ENCODE peak calls at places on chromosomes 7 and 10, in six cellular contexts. N is right lobe of liver, I is uterus, A is heart left ventricle, U is prostate gland, Q is body of pancreas. B is an unnamed sample.
A peak's percentile ranks its signal among the peaks of the same experiment; 100 is the strongest.

GRCh38 chr7:143459359-143459758 is 16.1 kb downstream of the TAS2R60 start:
- DNase-seq in N (no peak), I (no peak), A (no peak), U (no peak), Q (no peak), B (no peak)

GRCh38 chr7:37215524-37215923 is 233.1 kb downstream of the ELMO1 start:
- DNase-seq in N (no peak), I (no peak), A (no peak), U (no peak), Q (no peak), B (no peak)

GRCh38 chr7:99772565-99772964 is 11.4 kb downstream of the CYP3A4 start:
- DNase-seq in N (no peak), I (no peak), A (no peak), U (no peak), Q (peak; percentile 73), B (no peak)

GRCh38 chr10:114825513-114826253 is 4.1 kb downstream of the FHIP2A start:
- DNase-seq in N (no peak), I (no peak), A (no peak), U (no peak), Q (peak; percentile 23), B (no peak)

GRCh38 chr10:70916241-70916640 is 27.9 kb upstream of the PCBD1 start:
- DNase-seq in N (peak; percentile 23), I (no peak), A (no peak), U (no peak), Q (no peak), B (no peak)

GRCh38 chr10:11164806-11165590 is 147.3 kb downstream of the CELF2 start:
- DNase-seq in N (peak; percentile 67), I (peak; percentile 62), A (peak; percentile 72), U (peak; percentile 34), Q (peak; percentile 23), B (peak; percentile 54)

GRCh38 chr10:71974489-71975011 is 10.4 kb downstream of the CHST3 start:
- DNase-seq in N (no peak), I (no peak), A (peak; percentile 70), U (no peak), Q (no peak), B (no peak)

GRCh38 chr7:82592416-82592815 is 148.8 kb upstream of the CACNA2D1 start:
- DNase-seq in N (no peak), I (no peak), A (no peak), U (no peak), Q (no peak), B (no peak)

GRCh38 chr7:69934475-69934903 is 336.2 kb downstream of the AUTS2 start:
- DNase-seq in N (no peak), I (no peak), A (no peak), U (peak; percentile 4), Q (peak; percentile 20), B (peak; percentile 17)

GRCh38 chr10:79377557-79378382 is 30.5 kb downstream of the PPIF start:
- DNase-seq in N (peak; percentile 27), I (no peak), A (no peak), U (no peak), Q (no peak), B (no peak)

GRCh38 chr7:154832557-154833138 is 170.3 kb downstream of the PAXIP1 start:
- DNase-seq in N (no peak), I (no peak), A (no peak), U (no peak), Q (no peak), B (no peak)

GRCh38 chr10:5975641-5976473 is 1.5 kb downstream of the IL15RA start:
- DNase-seq in N (no peak), I (peak; percentile 71), A (no peak), U (no peak), Q (peak; percentile 44), B (peak; percentile 15)

GRCh38 chr7:26704786-26705185 is 159.6 kb downstream of the SKAP2 start:
- DNase-seq in N (no peak), I (no peak), A (no peak), U (no peak), Q (no peak), B (no peak)

GRCh38 chr7:108246227-108246837 is 116.2 kb upstream of the LAMB4 start:
- DNase-seq in N (no peak), I (no peak), A (no peak), U (no peak), Q (peak; percentile 51), B (peak; percentile 79)

GRCh38 chr7:31633454-31633853 is 53.6 kb upstream of the PPP1R17 start:
- DNase-seq in N (no peak), I (no peak), A (no peak), U (no peak), Q (no peak), B (no peak)

GRCh38 chr7:89777499-89777898 is 376.8 kb upstream of the STEAP1 start:
- DNase-seq in N (no peak), I (no peak), A (no peak), U (no peak), Q (no peak), B (no peak)

GRCh38 chr10:5595095-5595494 is 70.3 kb downstream of the CALML3 start:
- DNase-seq in N (no peak), I (no peak), A (no peak), U (no peak), Q (no peak), B (no peak)

GRCh38 chr10:130333185-130333584 is 197.0 kb downstream of the GLRX3 start:
- DNase-seq in N (no peak), I (no peak), A (no peak), U (no peak), Q (no peak), B (no peak)

GRCh38 chr7:156177396-156178055 is 365.3 kb upstream of the SHH start:
- DNase-seq in N (no peak), I (no peak), A (no peak), U (no peak), Q (no peak), B (no peak)

GRCh38 chr10:60820093-60820769 is 42.0 kb downstream of the CDK1 start:
- DNase-seq in N (no peak), I (no peak), A (no peak), U (no peak), Q (no peak), B (no peak)

GRCh38 chr10:32239770-32240169 is 107.2 kb downstream of the EPC1 start:
- DNase-seq in N (no peak), I (no peak), A (no peak), U (no peak), Q (no peak), B (no peak)

GRCh38 chr7:129438839-129439640 is 4.8 kb downstream of the STRIP2 start:
- DNase-seq in N (no peak), I (no peak), A (no peak), U (no peak), Q (no peak), B (no peak)
- H3K27me3 ChIP-seq in N (no peaks in the 10 kb centered on the region), I (no peaks in the 10 kb centered on the region), A (no peaks in the 10 kb centered on the region), U (no peaks in the 10 kb centered on the region), Q (no peaks in the 10 kb centered on the region), B (no peaks in the 10 kb centered on the region)

DNA sequence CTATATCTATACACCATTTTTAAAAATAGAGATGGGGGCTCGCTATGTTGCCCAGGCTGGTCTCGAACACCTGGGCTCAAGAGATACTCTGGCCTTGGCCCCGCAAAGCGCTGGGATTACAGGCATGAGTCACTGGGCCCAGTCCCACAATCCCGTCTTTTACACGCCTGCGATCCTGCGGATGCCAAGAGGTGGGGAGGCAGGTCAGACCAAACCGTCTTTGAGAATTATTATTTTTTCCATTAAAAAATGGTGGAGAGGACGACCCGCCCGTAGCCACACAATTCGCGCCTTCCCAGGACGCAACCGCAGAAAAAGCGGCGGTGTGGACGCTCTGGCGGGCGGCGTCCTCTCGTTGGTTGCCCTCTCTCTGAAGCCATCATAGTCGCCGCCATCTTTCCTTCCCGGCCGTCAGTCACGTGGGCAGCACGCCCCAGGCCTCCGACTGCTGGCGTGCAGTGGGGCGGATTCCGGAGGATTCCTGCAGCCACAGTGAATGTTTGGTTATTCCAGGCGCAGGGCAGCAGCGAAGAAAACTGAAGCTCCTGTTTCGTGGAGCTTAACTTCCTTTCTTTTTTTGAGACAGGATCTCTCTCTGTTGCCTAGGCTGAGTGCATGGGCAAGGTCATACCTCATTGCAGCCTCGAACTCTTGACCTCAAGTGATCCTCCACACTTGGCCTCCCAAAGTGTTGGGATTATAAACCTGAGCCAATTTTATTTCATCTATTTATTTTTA is 9.9 kb upstream of the EPHB4 start:
- DNase-seq in N (peak; percentile 90), I (peak; percentile 92), A (peak; percentile 94), U (peak; percentile 86), Q (peak; percentile 93), B (peak; percentile 92)
- TF ChIP-seq POLR2A in N (peak; percentile 50), I (peak; percentile 36), A (peak; percentile 49), U (peak; percentile 69), Q (peak; percentile 23), B (peak; percentile 66)

GRCh38 chr7:18497082-18497481 is 1.5 kb downstream of the HDAC9 start:
- DNase-seq in N (no peak), I (no peak), A (no peak), U (no peak), Q (no peak), B (no peak)

GRCh38 chr7:18496336-18496700 is 769 bp downstream of the HDAC9 start:
- DNase-seq in N (no peak), I (no peak), A (no peak), U (no peak), Q (no peak), B (no peak)

GRCh38 chr7:18495412-18496335 is at the start of gene HDAC9:
- DNase-seq in N (no peak), I (no peak), A (peak; percentile 67), U (no peak), Q (peak; percentile 18), B (peak; percentile 54)

GRCh38 chr7:18497800-18498199 is 2.3 kb downstream of the HDAC9 start:
- DNase-seq in N (no peak), I (no peak), A (no peak), U (no peak), Q (no peak), B (no peak)

DNA sequence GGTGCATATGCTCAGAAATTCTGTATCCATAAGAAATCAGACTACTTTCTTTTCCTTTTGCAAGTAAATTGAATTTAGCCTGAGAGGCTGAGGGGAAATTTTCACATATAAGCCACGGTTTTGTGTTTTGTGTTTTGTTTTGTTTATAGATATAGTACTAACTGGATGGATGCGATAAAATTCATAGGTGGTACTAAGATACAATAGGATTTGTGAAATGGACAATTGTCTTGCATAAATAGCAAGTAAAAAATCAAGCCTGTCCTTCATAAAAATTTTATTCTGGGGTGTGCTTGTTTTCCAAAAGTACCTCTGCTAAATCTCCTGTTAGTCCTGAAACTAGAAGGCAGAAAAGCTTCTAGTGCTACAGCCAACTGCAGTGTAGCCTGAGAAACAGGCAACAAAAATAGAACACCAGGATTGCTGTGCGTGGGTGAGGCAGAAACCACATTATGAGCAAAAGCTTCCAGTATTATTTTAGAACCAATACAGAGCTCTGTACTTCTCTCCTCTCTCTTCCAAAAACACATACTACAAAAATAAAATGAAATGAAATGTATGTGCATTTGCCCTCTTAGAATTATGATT is 634 bp upstream of the HDAC9 start:
- DNase-seq in N (no peak), I (peak; percentile 27), A (no peak), U (no peak), Q (no peak), B (peak; percentile 45)
- H3K4me3 ChIP-seq in N (no peak overlapping the region), I (peak overlapping the region; percentile 35), A (peak overlapping the region; percentile 38), U (no peak overlapping the region), Q (no peak overlapping the region), B (no peak overlapping the region)

DNA sequence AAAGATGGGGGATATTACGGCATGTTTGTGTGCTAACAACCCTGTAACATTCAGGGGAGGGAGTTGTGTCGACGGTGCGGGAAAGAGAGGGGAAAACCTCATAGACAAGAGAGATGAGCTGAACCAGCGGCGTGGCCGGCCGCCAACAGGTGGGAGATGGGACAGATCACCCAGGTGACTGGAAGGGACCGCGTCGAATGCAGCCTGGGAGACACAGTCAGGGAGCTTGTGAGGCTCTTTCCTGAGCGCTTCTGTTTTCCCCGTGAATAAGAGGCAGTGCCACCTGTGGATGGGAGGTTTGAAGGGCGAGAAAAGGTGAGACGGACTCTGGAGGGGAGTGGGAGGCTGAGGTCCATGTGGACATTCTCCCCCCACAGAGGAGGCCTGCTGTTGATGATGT is 9.9 kb upstream of the PRKAG2 start:
- DNase-seq in N (no peak), I (no peak), A (no peak), U (no peak), Q (no peak), B (no peak)
- H3K27me3 ChIP-seq in N (no peaks in the 10 kb centered on the region), I (no peaks in the 10 kb centered on the region), A (no peaks in the 10 kb centered on the region), U (no peaks in the 10 kb centered on the region), Q (no peaks in the 10 kb centered on the region), B (no peaks in the 10 kb centered on the region)

B was measured in thyroid gland.